ENCODE peak calls at places on chromosome 5, in five cellular contexts. Z is psoas muscle, K is lung, G is K562, F is fibroblast of lung. B is an unnamed sample. For H3K9me3, the result is how much of the 10 kb centered on the place peaks cover.

GRCh38 chr5:77145666-77146065 is 58.6 kb upstream of the ZBED3 start:
- DNase-seq in Z (no peak), K (no peak), G (no peak), F (peak), B (no peak)

GRCh38 chr5:180396931-180397330 is 43.8 kb upstream of the GFPT2 start:
- DNase-seq in Z (no peak), K (no peak), G (peak), F (no peak), B (no peak)

GRCh38 chr5:20514145-20514544 is 526.1 kb upstream of the CDH18 start:
- DNase-seq in Z (no peak), K (no peak), G (no peak), F (no peak), B (no peak)

GRCh38 chr5:125890387-125890955 is 532.7 kb upstream of the GRAMD2B start:
- DNase-seq in Z (no peak), K (no peak), G (no peak), F (no peak), B (no peak)

GRCh38 chr5:143837306-143837848 is 25.4 kb downstream of the HMHB1 start:
- DNase-seq in Z (no peak), K (no peak), G (no peak), F (peak), B (peak)

GRCh38 chr5:169164481-169164925 is 136.4 kb downstream of the SLIT3 start:
- DNase-seq in Z (no peak), K (no peak), G (no peak), F (no peak), B (peak)

GRCh38 chr5:171313481-171314206 is 4.6 kb downstream of the TLX3 start:
- DNase-seq in Z (no peak), K (no peak), G (no peak), F (no peak), B (no peak)

GRCh38 chr5:36630201-36630968 is 24.0 kb downstream of the SLC1A3 start:
- DNase-seq in Z (no peak), K (no peak), G (no peak), F (no peak), B (no peak)

GRCh38 chr5:132388244-132389050 is 18.9 kb downstream of the SLC22A5 start:
- DNase-seq in Z (no peak), K (no peak), G (no peak), F (peak), B (peak)

GRCh38 chr5:40688127-40688756 is 8.5 kb downstream of the PTGER4 start:
- DNase-seq in Z (peak), K (peak), G (peak), F (peak), B (peak)
- H3K27ac ChIP-seq in Z (peak), K (no peak), G (no peak), F (peak), B (peak)

DNA sequence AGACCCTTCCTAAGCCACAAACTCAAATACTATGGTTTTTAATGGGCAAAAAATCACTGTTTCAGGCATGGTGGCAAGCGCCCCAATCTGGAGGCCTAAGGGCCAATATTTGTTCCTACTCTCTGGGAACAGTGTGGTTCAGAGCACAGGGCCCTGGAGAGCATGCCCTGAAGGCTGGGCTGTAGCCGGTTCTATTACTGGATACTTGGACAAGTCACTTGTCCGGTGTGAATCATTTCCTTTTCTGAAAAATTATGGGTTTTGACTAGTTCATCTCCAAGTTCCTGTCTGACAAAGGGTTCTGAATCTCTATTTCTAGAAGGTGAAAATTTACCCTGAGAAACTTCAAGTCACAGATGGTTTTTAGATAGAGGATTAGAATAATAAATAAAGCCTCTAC is 75.0 kb downstream of the OTULIN start:
- DNase-seq in Z (no peak), K (no peak), G (no peak), F (peak), B (no peak)
- H3K9me3 ChIP-seq in Z (under half), K (under half), G (under half), F (under half), B (under half)

DNA sequence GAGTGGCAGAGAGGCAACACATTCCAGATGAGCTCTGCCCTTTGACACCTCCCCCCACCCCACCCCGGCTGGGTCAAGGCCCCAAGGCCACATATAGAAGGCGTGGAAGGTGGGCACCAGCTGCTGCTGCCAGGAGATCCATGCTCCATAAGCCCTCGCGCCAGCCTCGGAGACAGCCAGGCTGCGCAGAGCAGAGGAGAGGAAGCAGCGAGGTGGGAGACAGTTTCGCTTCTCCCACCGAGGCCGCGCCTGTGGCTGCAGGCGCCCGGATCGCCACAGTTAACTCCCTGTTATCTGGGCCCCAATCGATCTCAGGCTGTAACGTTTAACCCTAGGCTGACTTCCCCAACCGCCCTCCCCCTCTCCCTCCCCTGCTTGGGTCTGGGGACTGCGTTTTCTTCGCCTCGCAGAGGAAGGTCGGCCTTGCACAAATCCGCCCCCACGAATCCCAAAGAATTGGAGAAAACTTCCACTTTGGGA is 1.2 kb upstream of the CXXC5 start:
- DNase-seq in Z (no peak), K (no peak), G (peak), F (no peak), B (no peak)
- H3K4me3 ChIP-seq in Z (peak), K (no peak), G (no peak), F (peak), B (no peak)

DNA sequence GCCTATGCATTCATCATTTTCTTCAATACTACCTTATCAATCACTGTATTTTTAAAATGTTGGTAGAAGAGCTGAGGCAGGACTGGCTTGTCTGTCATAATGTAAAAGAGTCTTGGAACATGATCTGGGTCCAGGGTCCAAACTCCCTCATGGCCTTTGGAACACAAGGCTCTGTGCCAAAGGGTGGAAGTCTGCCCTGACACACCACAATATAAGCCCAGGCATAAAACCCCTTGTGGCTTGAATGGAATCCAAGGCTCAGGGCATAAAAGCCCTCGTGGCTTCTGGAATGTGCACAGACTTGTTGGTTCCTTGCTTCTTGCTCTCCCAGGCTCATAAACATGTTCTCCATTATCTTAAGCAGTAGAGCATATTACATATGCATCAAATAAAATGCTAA is 48.0 kb downstream of the GABRB2 start:
- DNase-seq in Z (no peak), K (no peak), G (no peak), F (no peak), B (no peak)
- H3K27ac ChIP-seq in Z (no peak), K (no peak), G (no peak), F (no peak), B (no peak)

GRCh38 chr5:126806-127205 is 34.8 kb downstream of the PLEKHG4B start:
- DNase-seq in Z (no peak), K (no peak), G (no peak), F (no peak), B (no peak)

GRCh38 chr5:128446-128845 is 36.5 kb downstream of the PLEKHG4B start:
- DNase-seq in Z (no peak), K (no peak), G (no peak), F (no peak), B (no peak)

GRCh38 chr5:130471-131175 is 38.7 kb downstream of the PLEKHG4B start:
- DNase-seq in Z (no peak), K (no peak), G (no peak), F (peak), B (no peak)

GRCh38 chr5:129820-130219 is 37.9 kb downstream of the PLEKHG4B start:
- DNase-seq in Z (no peak), K (no peak), G (no peak), F (peak), B (peak)

DNA sequence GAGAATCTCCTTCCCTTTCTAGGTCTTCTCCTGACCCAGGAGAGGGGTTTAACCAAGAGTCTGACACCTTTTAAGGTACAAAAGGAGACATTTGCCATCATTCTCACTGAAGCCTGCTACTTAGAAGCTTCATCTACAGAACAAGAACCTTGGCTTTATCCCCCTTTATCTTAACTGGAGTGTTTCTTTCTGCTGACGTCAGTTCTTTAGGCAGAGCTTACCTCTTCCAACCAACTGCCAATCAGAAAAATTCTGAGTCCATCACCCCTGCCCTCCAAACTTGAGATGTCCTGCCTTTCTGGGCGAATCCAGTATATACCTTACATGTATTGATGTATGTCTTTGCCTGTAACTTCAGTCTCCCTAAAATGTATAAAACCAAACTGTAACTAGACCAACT is 37.2 kb downstream of the PLEKHG4B start:
- DNase-seq in Z (no peak), K (no peak), G (no peak), F (no peak), B (no peak)
- H3K9me3 ChIP-seq in Z (under half), K (under half), G (under half), F (under half), B (under half)

DNA sequence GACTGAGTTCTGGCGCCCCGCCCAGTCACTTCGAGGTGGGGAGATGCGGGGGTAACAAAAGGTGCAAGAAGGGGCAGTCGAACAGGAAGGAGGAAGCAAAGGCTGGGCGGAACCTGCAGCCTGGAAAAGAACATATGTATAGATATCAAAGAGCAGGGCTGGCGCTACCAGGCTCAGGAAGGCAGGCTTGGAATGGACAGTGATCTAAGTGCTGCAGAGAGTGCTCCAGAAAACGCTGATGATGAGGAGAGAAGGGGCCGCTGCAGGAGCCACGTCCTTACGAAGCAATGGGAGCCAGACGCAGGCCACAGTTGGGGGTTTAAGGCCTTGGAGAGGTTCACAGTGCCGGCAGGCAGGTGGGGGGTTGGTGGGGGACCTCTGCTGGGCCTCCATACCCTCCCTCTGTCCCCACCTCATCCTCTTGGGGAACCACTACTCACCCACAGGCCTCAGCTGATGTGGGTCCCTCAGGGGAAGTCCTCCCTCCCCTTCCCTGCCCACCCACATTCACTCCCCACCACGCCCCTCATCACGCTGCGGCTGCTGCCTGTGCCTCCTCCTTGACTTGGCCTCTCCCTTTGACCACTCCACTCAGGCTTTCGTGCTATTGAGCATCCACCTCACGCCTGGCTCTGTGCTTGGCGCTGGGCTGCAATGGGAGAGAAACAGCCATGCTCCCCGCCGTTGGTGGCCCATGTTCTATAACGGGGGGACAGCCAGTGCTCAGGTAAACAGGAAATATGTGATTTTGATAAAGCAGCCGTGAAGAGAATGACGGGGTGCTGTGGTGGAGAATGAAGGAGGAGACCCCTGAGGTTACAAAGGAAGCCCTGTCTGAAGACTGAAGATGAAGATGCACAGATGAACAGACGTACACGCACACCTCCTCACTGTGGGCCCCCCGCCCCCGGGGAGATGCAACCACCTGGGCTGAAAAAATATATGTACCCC is 40.5 kb upstream of the RPL26L1 start:
- DNase-seq in Z (no peak), K (no peak), G (no peak), F (no peak), B (no peak)
- H3K4me3 ChIP-seq in Z (no peak), K (no peak), G (no peak), F (no peak), B (no peak)

GRCh38 chr5:31531543-31531887 is 378 bp downstream of the DROSHA start:
- DNase-seq in Z (peak), K (no peak), G (peak), F (peak), B (no peak)
- H3K27ac ChIP-seq in Z (peak), K (peak), G (peak), F (peak), B (no peak)

GRCh38 chr5:134975843-134976242 is 8.1 kb downstream of the CATSPER3 start:
- DNase-seq in Z (no peak), K (no peak), G (no peak), F (no peak), B (no peak)
- H3K9me3 ChIP-seq in Z (under half), K (under half), G (under half), F (under half), B (under half)

B was measured in SJSA1.